ENCODE peak calls at places on chromosomes 6 and 20, in eight cellular contexts. W is brain microvascular endothelial cell, Y is GM23338, V is fibroblast of mammary gland, U is adrenal gland, O is choroid plexus epithelial cell, E is astrocyte of the cerebellum, R is fibroblast of the aortic adventitia. Z is an unnamed sample.

GRCh38 chr20:4167261-4168004 is 152.1 kb upstream of the RNF24 start:
- DNase-seq in W (no peak), Y (peak; percentile 54), V (no peak), U (no peak), O (no peak), E (no peak), R (no peak), Z (no peak)

GRCh38 chr20:61903575-61904340 is 161.9 kb downstream of the TAF4 start:
- DNase-seq in W (no peak), Y (peak; percentile 24), V (no peak), U (no peak), O (no peak), E (no peak), R (no peak), Z (no peak)

GRCh38 chr6:1771324-1771723 is 161.6 kb downstream of the FOXC1 start:
- DNase-seq in W (peak; percentile 37), Y (no peak), V (peak; percentile 66), U (no peak), O (no peak), E (no peak), R (peak; percentile 31), Z (no peak)

GRCh38 chr20:41078329-41078728 is 49.7 kb downstream of the TOP1 start:
- DNase-seq in W (peak; percentile 62), Y (peak; percentile 35), V (peak; percentile 51), U (no peak), O (peak; percentile 79), E (peak; percentile 35), R (peak; percentile 86), Z (peak; percentile 33)

GRCh38 chr6:91659881-91660280 is 1073.0 kb upstream of the MAP3K7 start:
- DNase-seq in W (no peak), Y (no peak), V (no peak), U (no peak), O (no peak), E (no peak), R (no peak), Z (no peak)

GRCh38 chr20:25230177-25230831 is 17.6 kb upstream of the PYGB start:
- DNase-seq in W (no peak), Y (no peak), V (no peak), U (no peak), O (no peak), E (no peak), R (peak; percentile 64), Z (no peak)

GRCh38 chr6:166515072-166515810 is 71.2 kb downstream of the RAMACL start:
- DNase-seq in W (peak; percentile 85), Y (no peak), V (peak; percentile 93), U (no peak), O (peak; percentile 84), E (peak; percentile 27), R (peak; percentile 69), Z (peak; percentile 33)

GRCh38 chr6:122408697-122409458 is 9.4 kb downstream of the HSF2 start:
- DNase-seq in W (no peak), Y (no peak), V (no peak), U (no peak), O (no peak), E (no peak), R (no peak), Z (no peak)

GRCh38 chr6:44223471-44224153 is at the start of gene SLC29A1:
- DNase-seq in W (no peak), Y (peak; percentile 92), V (no peak), U (peak; percentile 83), O (peak; percentile 40), E (no peak), R (no peak), Z (no peak)

GRCh38 chr6:149657441-149657840 is 8.9 kb upstream of the KATNA1 start:
- DNase-seq in W (no peak), Y (no peak), V (no peak), U (no peak), O (no peak), E (no peak), R (no peak), Z (no peak)

GRCh38 chr6:149660028-149660427 is 11.5 kb upstream of the KATNA1 start:
- DNase-seq in W (no peak), Y (no peak), V (no peak), U (no peak), O (no peak), E (no peak), R (no peak), Z (no peak)
- TF ChIP-seq CTCF in W (no peak), Y (no peak), V (no peak), U (no peak), O (no peak), E (no peak), R (no peak), Z (no peak)

DNA sequence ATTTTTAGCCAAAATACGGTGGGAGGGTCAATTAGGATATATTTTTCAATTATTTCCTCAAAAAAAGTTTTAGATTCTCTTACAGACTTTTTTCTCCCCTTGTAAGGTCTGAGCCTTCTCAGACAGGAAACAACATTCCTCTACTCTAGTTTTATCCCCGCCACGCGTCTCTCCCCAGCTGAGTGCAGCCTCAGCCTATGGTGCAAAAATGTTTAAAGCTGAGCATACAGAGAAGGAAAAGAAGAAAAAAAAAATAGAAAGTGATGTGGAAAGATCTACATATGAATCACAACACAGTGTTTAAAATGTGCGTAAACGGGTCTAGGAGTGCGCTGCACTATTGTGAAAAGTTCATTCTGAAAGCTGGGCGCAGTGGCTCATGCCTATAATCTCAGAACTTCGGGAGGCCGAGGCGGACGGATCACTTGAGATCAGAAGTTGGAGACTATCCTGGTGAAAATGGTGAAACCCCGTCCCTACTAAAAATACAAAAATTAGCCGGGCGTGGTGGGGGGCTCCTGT is 159.0 kb downstream of the TRIM27 start:
- DNase-seq in W (no peak), Y (no peak), V (no peak), U (no peak), O (no peak), E (no peak), R (no peak), Z (no peak)
- H3K4me3 ChIP-seq in W (no peak overlapping the region), Y (peak overlapping the region; percentile 55), V (no peak overlapping the region), U (no peak overlapping the region), O (no peak overlapping the region), E (no peak overlapping the region), R (no peak overlapping the region), Z (no peak overlapping the region)

DNA sequence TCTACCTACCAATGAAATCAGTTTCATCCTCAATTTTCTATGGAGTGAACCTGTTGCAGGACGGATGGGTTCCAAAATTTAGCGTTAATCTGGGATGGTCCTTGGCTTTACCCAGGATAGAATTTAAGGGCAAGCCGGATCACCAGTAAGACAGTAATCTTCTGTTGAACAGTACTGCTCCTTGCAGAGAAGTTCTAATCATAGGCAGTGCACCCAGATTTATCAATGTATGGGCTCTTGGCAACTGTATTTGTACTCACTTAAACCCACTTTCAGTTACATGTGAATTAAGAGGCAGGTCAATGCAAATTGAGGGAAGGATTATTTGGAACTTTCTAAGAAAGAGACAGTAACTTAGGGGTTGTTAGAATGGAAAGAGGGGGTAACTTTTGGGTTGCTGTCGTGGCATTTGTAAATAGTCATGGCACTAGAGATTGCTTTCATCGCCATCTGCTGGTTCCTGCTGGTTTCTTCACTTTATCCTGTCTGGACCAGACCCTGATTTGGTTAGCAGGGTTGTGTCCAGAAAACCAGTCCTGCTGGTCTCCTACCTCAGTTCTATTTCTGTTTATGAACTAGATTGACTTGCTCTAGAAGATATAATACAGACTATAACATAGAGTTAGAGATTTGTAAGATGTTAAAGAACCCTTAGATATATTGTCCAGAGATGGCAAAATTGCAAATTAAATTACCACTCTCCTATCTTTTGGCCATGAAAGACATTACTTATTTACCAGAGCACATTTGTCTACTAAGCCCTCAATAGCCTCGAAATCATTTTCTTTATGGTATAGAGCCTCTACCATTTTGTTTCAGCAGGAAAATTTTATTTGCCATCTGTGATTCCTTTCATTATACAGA is 646.3 kb downstream of the UTRN start:
- DNase-seq in W (peak; percentile 50), Y (peak; percentile 78), V (peak; percentile 57), U (peak; percentile 32), O (peak; percentile 64), E (peak; percentile 11), R (peak; percentile 63), Z (no peak)
- TF ChIP-seq CTCF in W (peak; percentile 84), Y (peak; percentile 87), V (peak; percentile 79), U (peak; percentile 30), O (peak; percentile 82), E (peak; percentile 76), R (peak; percentile 77), Z (peak; percentile 53)

DNA sequence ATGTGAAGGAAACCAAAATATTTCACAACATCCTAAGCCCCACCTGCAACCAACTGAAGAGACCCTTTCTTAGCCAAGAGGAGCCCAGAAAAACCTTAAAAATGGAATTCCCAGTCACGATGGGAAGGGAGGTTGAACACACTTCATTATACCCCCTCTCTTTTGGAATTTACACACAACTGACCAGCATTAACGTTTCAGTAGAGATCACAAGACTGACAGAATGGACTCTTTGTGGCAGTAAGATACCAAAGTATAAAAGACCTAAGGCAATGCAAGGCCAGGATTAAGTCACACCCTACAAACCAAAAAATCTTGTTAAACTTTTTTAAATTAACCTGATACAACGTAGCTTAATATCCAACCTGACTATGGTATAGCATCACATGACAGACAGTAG is 190.9 kb downstream of the OTOR start:
- DNase-seq in W (no peak), Y (no peak), V (no peak), U (no peak), O (no peak), E (no peak), R (no peak), Z (no peak)
- H3K4me3 ChIP-seq in W (no peak overlapping the region), Y (no peak overlapping the region), V (no peak overlapping the region), U (no peak overlapping the region), O (no peak overlapping the region), E (no peak overlapping the region), R (no peak overlapping the region), Z (no peak overlapping the region)

DNA sequence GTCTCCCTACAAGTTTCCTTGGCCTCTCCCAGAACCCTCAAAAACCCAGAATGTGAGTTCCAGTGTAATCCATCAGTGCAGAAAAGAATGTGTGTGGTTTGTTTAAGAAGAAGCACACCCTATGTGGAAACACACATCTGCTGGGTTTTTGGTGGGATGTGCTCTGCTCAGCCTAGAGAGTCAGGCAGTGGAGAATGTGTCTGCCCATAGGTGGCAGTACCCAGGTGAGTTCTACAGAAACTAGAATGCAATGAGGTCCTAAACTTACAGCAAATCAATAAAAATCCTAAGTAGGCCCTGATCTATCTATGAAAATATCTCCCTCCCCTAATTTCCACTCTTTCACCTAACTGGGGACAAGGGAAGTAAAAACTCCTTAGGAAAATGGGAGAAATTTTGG is 437.3 kb downstream of the DHX35 start:
- DNase-seq in W (no peak), Y (peak; percentile 2), V (no peak), U (no peak), O (no peak), E (no peak), R (no peak), Z (no peak)
- TF ChIP-seq CTCF in W (no peak), Y (peak; percentile 45), V (no peak), U (no peak), O (no peak), E (no peak), R (no peak), Z (no peak)

DNA sequence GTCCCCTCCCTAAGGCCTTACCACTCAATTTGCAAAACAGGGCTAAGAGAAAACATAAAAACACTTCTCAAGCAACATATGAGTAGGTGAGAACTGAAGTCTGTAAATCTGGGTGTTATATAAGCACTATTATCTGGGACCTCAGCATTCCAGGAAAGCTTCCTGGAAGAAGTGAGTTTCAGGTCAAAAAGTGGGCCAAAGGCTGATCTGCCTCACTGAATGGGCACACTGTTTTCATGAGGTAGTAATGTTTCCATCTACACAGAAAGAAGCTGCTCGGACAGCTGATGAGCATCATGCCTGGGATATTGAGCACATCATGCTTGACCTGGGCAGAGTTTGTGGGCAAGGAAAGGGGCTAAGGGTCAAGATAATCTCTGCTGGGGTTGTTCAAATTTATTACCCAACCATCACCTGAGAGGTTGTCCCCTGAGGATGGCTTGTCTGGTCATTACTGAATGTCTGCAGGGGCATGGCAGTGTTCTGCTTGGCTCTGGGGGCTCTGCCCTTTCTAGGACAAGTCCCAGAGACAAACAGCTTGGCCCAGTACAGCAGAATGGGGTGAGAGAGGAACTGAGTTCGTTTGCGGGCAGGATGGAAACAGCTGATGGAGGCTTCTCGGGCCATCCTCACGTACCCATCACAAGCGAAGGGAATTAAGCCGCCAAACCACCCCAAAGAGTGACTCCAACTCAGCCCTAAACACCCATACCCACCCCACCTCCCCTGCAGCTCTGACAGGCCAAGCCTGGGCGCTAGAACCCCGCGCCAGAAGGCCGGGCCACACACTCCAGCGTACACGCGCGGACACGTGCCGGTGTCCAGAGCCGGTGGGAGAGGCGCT is 1.2 kb upstream of the SYNJ2 start:
- DNase-seq in W (no peak), Y (no peak), V (no peak), U (peak; percentile 39), O (no peak), E (no peak), R (no peak), Z (no peak)
- H3K4me3 ChIP-seq in W (no peak overlapping the region), Y (peak overlapping the region; percentile 75), V (no peak overlapping the region), U (no peak overlapping the region), O (no peak overlapping the region), E (peak overlapping the region; percentile 60), R (peak overlapping the region; percentile 78), Z (peak overlapping the region; percentile 77)